ENCODE peak calls at places on chromosome 17, in eight cellular contexts. One of them, this sample, is unnamed.
A peak's percentile ranks its signal among the peaks of the same experiment; 100 is the strongest.

GRCh38 chr17:30921544-30922196 is at the start of gene ADAP2:
- DNase-seq in left ventricle myocardium inferior: peak; percentile 68
- DNase-seq in T-helper 2 cell: no peak
- DNase-seq in mucosa of descending colon: peak; percentile 72
- DNase-seq in GM18507: no peak
- DNase-seq in HCEC 1CT: no peak
- DNase-seq in endothelial cell: peak; percentile 29
- DNase-seq in astrocyte: no peak
- DNase-seq in this sample: peak; percentile 73

GRCh38 chr17:76497699-76497978 is 3.6 kb downstream of the RHBDF2 start:
- DNase-seq in mucosa of descending colon: no peak
- DNase-seq in endothelial cell: no peak
- DNase-seq in T-helper 2 cell: no peak
- DNase-seq in HCEC 1CT: no peak
- DNase-seq in GM18507: no peak
- DNase-seq in left ventricle myocardium inferior: no peak
- DNase-seq in astrocyte: no peak
- DNase-seq in this sample: no peak

GRCh38 chr17:78748730-78749317 is 33.2 kb downstream of the CYTH1 start:
- DNase-seq in mucosa of descending colon: peak; percentile 85
- DNase-seq in T-helper 2 cell: peak; percentile 55
- DNase-seq in GM18507: no peak
- DNase-seq in HCEC 1CT: peak; percentile 55
- DNase-seq in left ventricle myocardium inferior: peak; percentile 50
- DNase-seq in astrocyte: peak; percentile 48
- DNase-seq in endothelial cell: no peak
- DNase-seq in this sample: peak; percentile 86

GRCh38 chr17:28726396-28726911 is 421 bp upstream of the TLCD1 start:
- DNase-seq in astrocyte: peak; percentile 31
- DNase-seq in mucosa of descending colon: peak; percentile 89
- DNase-seq in left ventricle myocardium inferior: no peak
- DNase-seq in T-helper 2 cell: peak; percentile 65
- DNase-seq in GM18507: no peak
- DNase-seq in HCEC 1CT: no peak
- DNase-seq in endothelial cell: peak; percentile 52
- DNase-seq in this sample: peak; percentile 77

GRCh38 chr17:31787857-31788570 is 71.0 kb downstream of the COPRS start:
- DNase-seq in left ventricle myocardium inferior: no peak
- DNase-seq in astrocyte: peak; percentile 86
- DNase-seq in GM18507: no peak
- DNase-seq in mucosa of descending colon: no peak
- DNase-seq in endothelial cell: no peak
- DNase-seq in HCEC 1CT: peak; percentile 87
- DNase-seq in T-helper 2 cell: no peak
- DNase-seq in this sample: no peak

GRCh38 chr17:7195971-7196370 is 16.8 kb upstream of the ASGR1 start:
- DNase-seq in GM18507: no peak
- DNase-seq in left ventricle myocardium inferior: no peak
- DNase-seq in mucosa of descending colon: no peak
- DNase-seq in endothelial cell: no peak
- DNase-seq in T-helper 2 cell: no peak
- DNase-seq in astrocyte: no peak
- DNase-seq in HCEC 1CT: no peak
- DNase-seq in this sample: no peak

GRCh38 chr17:43003542-43004172 is 2.9 kb upstream of the IFI35 start:
- DNase-seq in astrocyte: peak; percentile 66
- DNase-seq in mucosa of descending colon: no peak
- DNase-seq in T-helper 2 cell: no peak
- DNase-seq in HCEC 1CT: peak; percentile 30
- DNase-seq in endothelial cell: no peak
- DNase-seq in GM18507: no peak
- DNase-seq in left ventricle myocardium inferior: no peak
- DNase-seq in this sample: no peak

GRCh38 chr17:48483471-48484131 is 47.2 kb downstream of the HOXB1 start:
- DNase-seq in mucosa of descending colon: no peak
- DNase-seq in T-helper 2 cell: peak; percentile 5
- DNase-seq in astrocyte: peak; percentile 100
- DNase-seq in left ventricle myocardium inferior: no peak
- DNase-seq in HCEC 1CT: peak; percentile 100
- DNase-seq in endothelial cell: peak; percentile 20
- DNase-seq in GM18507: no peak
- DNase-seq in this sample: peak; percentile 88

GRCh38 chr17:34118564-34118963 is 136.5 kb upstream of the CCL2 start:
- DNase-seq in mucosa of descending colon: no peak
- DNase-seq in HCEC 1CT: no peak
- DNase-seq in left ventricle myocardium inferior: no peak
- DNase-seq in GM18507: no peak
- DNase-seq in endothelial cell: no peak
- DNase-seq in T-helper 2 cell: no peak
- DNase-seq in astrocyte: no peak
- DNase-seq in this sample: no peak

GRCh38 chr17:27415090-27415795 is 41.0 kb upstream of the KSR1 start:
- DNase-seq in left ventricle myocardium inferior: no peak
- DNase-seq in endothelial cell: no peak
- DNase-seq in T-helper 2 cell: no peak
- DNase-seq in HCEC 1CT: no peak
- DNase-seq in mucosa of descending colon: no peak
- DNase-seq in GM18507: no peak
- DNase-seq in astrocyte: no peak
- DNase-seq in this sample: no peak

GRCh38 chr17:46056800-46057304 is 57.8 kb downstream of the STH start:
- DNase-seq in astrocyte: peak; percentile 73
- DNase-seq in T-helper 2 cell: no peak
- DNase-seq in mucosa of descending colon: no peak
- DNase-seq in left ventricle myocardium inferior: no peak
- DNase-seq in GM18507: no peak
- DNase-seq in endothelial cell: no peak
- DNase-seq in HCEC 1CT: peak; percentile 70
- DNase-seq in this sample: no peak

This sample was measured in RPMI8226.